ENCODE peak calls at places on chromosomes 3 and 15, in five cellular contexts. V, O, C, E and X are unnamed samples.
A peak's percentile ranks its signal among the peaks of the same experiment; 100 is the strongest.

GRCh38 chr3:37974121-37974927 is 16.3 kb upstream of the VILL start:
- DNase-seq in C (no peak), V (no peak), O (peak; percentile 58), E (peak; percentile 51), X (peak; percentile 78)

GRCh38 chr3:179415377-179415776 is 35.9 kb downstream of the GNB4 start:
- DNase-seq in E (no peak), V (no peak), O (no peak), C (no peak), X (no peak)

GRCh38 chr3:123498761-123499160 is 49.9 kb upstream of the ADCY5 start:
- DNase-seq in C (no peak), E (no peak), O (no peak), V (no peak), X (no peak)

GRCh38 chr15:99014803-99015676 is 7.4 kb upstream of the PGPEP1L start:
- DNase-seq in O (peak; percentile 57), C (peak; percentile 16), V (no peak), E (no peak), X (peak; percentile 61)

GRCh38 chr15:100940785-100941379 is 21.7 kb downstream of the LRRK1 start:
- DNase-seq in V (no peak), O (no peak), C (no peak), E (no peak), X (no peak)

GRCh38 chr3:195286115-195286872 is 15.3 kb upstream of the XXYLT1 start:
- DNase-seq in C (no peak), V (no peak), E (no peak), O (no peak), X (no peak)

GRCh38 chr3:52341123-52341522 is 25.0 kb downstream of the DNAH1 start:
- DNase-seq in C (no peak), O (no peak), E (no peak), V (no peak), X (no peak)

GRCh38 chr3:191141728-191142127 is 57.3 kb upstream of the OSTN start:
- DNase-seq in V (no peak), O (no peak), C (peak; percentile 8), E (no peak), X (no peak)

GRCh38 chr3:159378391-159378790 is 576.5 kb downstream of the MFSD1 start:
- DNase-seq in C (no peak), E (no peak), O (no peak), V (no peak), X (no peak)

GRCh38 chr3:161137260-161137659 is 32.1 kb upstream of the B3GALNT1 start:
- DNase-seq in E (no peak), C (no peak), V (no peak), O (no peak), X (no peak)

GRCh38 chr3:48783304-48783703 is 64.4 kb downstream of the PRKAR2A start:
- DNase-seq in V (no peak), O (no peak), C (no peak), E (no peak), X (no peak)

GRCh38 chr15:58369261-58369699 is 62.5 kb upstream of the LIPC start:
- DNase-seq in V (no peak), O (no peak), C (peak; percentile 66), E (no peak), X (no peak)

GRCh38 chr3:186360779-186361178 is 1.3 kb downstream of the DGKG start:
- DNase-seq in O (no peak), C (no peak), V (no peak), E (no peak), X (no peak)

GRCh38 chr3:127851899-127852298 is 29.6 kb upstream of the MGLL start:
- DNase-seq in C (no peak), E (no peak), O (no peak), V (no peak), X (no peak)

GRCh38 chr15:69451951-69452701 is 492 bp upstream of the RPLP1 start:
- DNase-seq in E (no peak), C (no peak), O (no peak), V (no peak), X (peak; percentile 60)

GRCh38 chr3:45277636-45278035 is 51.5 kb upstream of the TMEM158 start:
- DNase-seq in C (no peak), E (no peak), O (no peak), V (no peak), X (no peak)

GRCh38 chr3:182618981-182619591 is 174.2 kb upstream of the ATP11B start:
- DNase-seq in O (no peak), V (no peak), E (no peak), C (no peak), X (no peak)

GRCh38 chr15:34336947-34337556 is 529 bp downstream of the SLC12A6 start:
- DNase-seq in O (no peak), V (no peak), C (no peak), E (no peak), X (no peak)

GRCh38 chr3:139020868-139021234 is at the start of gene PRR23B:
- DNase-seq in V (no peak), C (no peak), E (no peak), O (no peak), X (no peak)

GRCh38 chr3:156183396-156183795 is 63.0 kb downstream of the KCNAB1 start:
- DNase-seq in O (no peak), E (no peak), C (no peak), V (no peak), X (no peak)

GRCh38 chr3:79306939-79307590 is 460.7 kb downstream of the ROBO1 start:
- DNase-seq in O (no peak), E (no peak), V (no peak), C (no peak), X (no peak)